ENCODE peak calls at places on chromosome 22, in nine cellular contexts. W is heart left ventricle; X is PC-3; O is lung; K is Caco-2; L is heart right ventricle; P is esophagus muscularis mucosa; I is adrenal gland; J is CD8-positive, alpha-beta T cell. R is an unnamed sample.

GRCh38 chr22:36756746-36757607 is 18.9 kb downstream of the IFT27 start:
- DNase-seq in W (no peak), X (no peak), O (no peak), K (no peak), L (no peak), P (no peak), I (peak; percentile 38), J (no peak), R (no peak)

GRCh38 chr22:22086501-22087158 is 104.0 kb upstream of the TOP3B start:
- DNase-seq in W (peak; percentile 56), X (no peak), O (no peak), K (no peak), L (peak; percentile 6), P (peak; percentile 75), I (no peak), J (no peak), R (no peak)

GRCh38 chr22:29567338-29567737 is 13.6 kb downstream of the NIPSNAP1 start:
- DNase-seq in W (no peak), X (no peak), O (no peak), K (no peak), L (no peak), P (no peak), I (no peak), J (no peak), R (no peak)

GRCh38 chr22:37197451-37198289 is 9.6 kb upstream of the C1QTNF6 start:
- DNase-seq in W (no peak), X (peak; percentile 92), O (peak; percentile 80), K (peak; percentile 41), L (no peak), P (no peak), I (peak; percentile 95), J (no peak), R (peak; percentile 72)

GRCh38 chr22:19527321-19527721 is 3.1 kb upstream of the CLDN5 start:
- DNase-seq in W (no peak), X (no peak), O (no peak), K (no peak), L (no peak), P (no peak), I (no peak), J (no peak), R (no peak)

GRCh38 chr22:43136255-43136654 is 6.9 kb downstream of the MCAT start:
- DNase-seq in W (peak; percentile 71), X (peak; percentile 14), O (no peak), K (peak; percentile 68), L (peak; percentile 36), P (no peak), I (no peak), J (peak; percentile 23), R (peak; percentile 57)

GRCh38 chr22:50292643-50293440 is 14.6 kb downstream of the PLXNB2 start:
- DNase-seq in W (no peak), X (no peak), O (no peak), K (no peak), L (no peak), P (no peak), I (no peak), J (no peak), R (no peak)

GRCh38 chr22:20244744-20245576 is 23.2 kb downstream of the RTN4R start:
- DNase-seq in W (no peak), X (no peak), O (no peak), K (no peak), L (no peak), P (no peak), I (no peak), J (peak; percentile 63), R (peak; percentile 17)

GRCh38 chr22:42289671-42290269 is 19.3 kb upstream of the TCF20 start:
- DNase-seq in W (peak; percentile 51), X (no peak), O (no peak), K (no peak), L (no peak), P (no peak), I (no peak), J (no peak), R (no peak)

GRCh38 chr22:32531228-32531627 is 56.6 kb downstream of the FBXO7 start:
- DNase-seq in W (no peak), X (no peak), O (no peak), K (no peak), L (peak; percentile 58), P (no peak), I (peak; percentile 46), J (no peak), R (no peak)

GRCh38 chr22:41913842-41914534 is 886 bp downstream of the SHISA8 start:
- DNase-seq in W (no peak), X (no peak), O (no peak), K (no peak), L (no peak), P (no peak), I (peak; percentile 27), J (no peak), R (no peak)

GRCh38 chr22:21457023-21457787 is 10.0 kb upstream of the TMEM191C start:
- DNase-seq in W (no peak), X (peak; percentile 85), O (peak; percentile 34), K (peak; percentile 60), L (no peak), P (no peak), I (no peak), J (no peak), R (no peak)

GRCh38 chr22:25736378-25737011 is 5.5 kb upstream of the MYO18B start:
- DNase-seq in W (no peak), X (no peak), O (no peak), K (no peak), L (no peak), P (no peak), I (no peak), J (peak; percentile 8), R (no peak)

GRCh38 chr22:20463324-20464095 is 25.9 kb upstream of the SCARF2 start:
- DNase-seq in W (no peak), X (no peak), O (no peak), K (no peak), L (no peak), P (no peak), I (no peak), J (peak; percentile 39), R (no peak)

DNA sequence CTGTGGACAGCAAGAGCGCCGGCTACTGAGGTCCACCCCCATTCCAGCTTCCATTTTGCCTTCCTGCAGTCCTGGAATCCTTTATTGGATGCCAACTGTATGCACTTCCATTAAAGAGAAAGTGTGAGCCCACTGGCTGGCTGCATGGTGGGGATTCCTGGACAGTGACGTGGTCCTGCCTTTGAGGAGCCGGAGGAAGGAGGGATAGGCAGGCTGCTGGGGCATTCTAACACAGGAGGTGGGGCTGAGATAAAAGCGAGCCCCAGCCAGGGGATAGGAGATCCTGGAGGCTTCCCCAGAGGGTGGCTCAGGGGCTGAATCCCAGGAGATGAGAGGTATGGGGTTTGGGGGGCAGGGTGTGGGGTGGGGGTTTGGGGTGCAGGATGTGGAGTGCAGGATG is 984.7 kb downstream of the BRD1 start:
- DNase-seq in W (no peak), X (no peak), O (no peak), K (no peak), L (no peak), P (no peak), I (no peak), J (no peak), R (no peak)
- H3K9me3 ChIP-seq in W (no peaks in the 10 kb centered on the region), X (no peaks in the 10 kb centered on the region), O (no peaks in the 10 kb centered on the region), K (no peaks in the 10 kb centered on the region), L (no peaks in the 10 kb centered on the region), P (no peaks in the 10 kb centered on the region), I (no peaks in the 10 kb centered on the region), J (no peaks in the 10 kb centered on the region), R (no peaks in the 10 kb centered on the region)

GRCh38 chr22:40509401-40510134 is 127.0 kb downstream of the MRTFA start:
- DNase-seq in W (no peak), X (no peak), O (peak; percentile 62), K (peak; percentile 66), L (peak; percentile 78), P (no peak), I (peak; percentile 81), J (no peak), R (peak; percentile 53)

GRCh38 chr22:40510965-40511364 is 125.6 kb downstream of the MRTFA start:
- DNase-seq in W (no peak), X (no peak), O (no peak), K (no peak), L (no peak), P (no peak), I (no peak), J (no peak), R (no peak)

GRCh38 chr22:40507491-40507890 is 129.0 kb downstream of the MRTFA start:
- DNase-seq in W (no peak), X (no peak), O (no peak), K (no peak), L (no peak), P (no peak), I (no peak), J (no peak), R (no peak)

GRCh38 chr22:40512426-40513136 is 123.9 kb downstream of the MRTFA start:
- DNase-seq in W (no peak), X (peak; percentile 75), O (no peak), K (no peak), L (peak; percentile 57), P (no peak), I (no peak), J (no peak), R (no peak)

GRCh38 chr22:40511604-40512003 is 124.9 kb downstream of the MRTFA start:
- DNase-seq in W (no peak), X (no peak), O (no peak), K (no peak), L (no peak), P (no peak), I (no peak), J (no peak), R (no peak)
- H3K4me3 ChIP-seq in W (no peak overlapping the region), X (no peak overlapping the region), O (no peak overlapping the region), K (no peak overlapping the region), L (no peak overlapping the region), P (no peak overlapping the region), I (no peak overlapping the region), J (no peak overlapping the region), R (no peak overlapping the region)

GRCh38 chr22:47366026-47366767 is 603.7 kb downstream of the TBC1D22A start:
- DNase-seq in W (no peak), X (no peak), O (no peak), K (no peak), L (no peak), P (no peak), I (peak; percentile 3), J (no peak), R (no peak)
- H3K9me3 ChIP-seq in W (peaks cover 17% of the 10 kb centered on the region), X (no peaks in the 10 kb centered on the region), O (peaks cover 4% of the 10 kb centered on the region), K (peaks cover 3% of the 10 kb centered on the region), L (peaks cover 28% of the 10 kb centered on the region), P (peaks cover 25% of the 10 kb centered on the region), I (no peaks in the 10 kb centered on the region), J (no peaks in the 10 kb centered on the region), R (peaks cover 14% of the 10 kb centered on the region)

GRCh38 chr22:47927811-47928210 is 1165.4 kb downstream of the TBC1D22A start:
- DNase-seq in W (no peak), X (no peak), O (no peak), K (no peak), L (no peak), P (no peak), I (no peak), J (no peak), R (no peak)

GRCh38 chr22:47933226-47933625 is 1170.8 kb downstream of the TBC1D22A start:
- DNase-seq in W (no peak), X (no peak), O (peak; percentile 9), K (no peak), L (no peak), P (peak; percentile 53), I (no peak), J (no peak), R (no peak)

GRCh38 chr22:47928626-47929025 is 1166.2 kb downstream of the TBC1D22A start:
- DNase-seq in W (no peak), X (no peak), O (no peak), K (no peak), L (no peak), P (no peak), I (no peak), J (no peak), R (no peak)

GRCh38 chr22:47929646-47930185 is 1167.3 kb downstream of the TBC1D22A start:
- DNase-seq in W (no peak), X (no peak), O (no peak), K (no peak), L (no peak), P (peak; percentile 66), I (no peak), J (no peak), R (no peak)

GRCh38 chr22:47929073-47929472 is 1166.6 kb downstream of the TBC1D22A start:
- DNase-seq in W (no peak), X (no peak), O (no peak), K (no peak), L (no peak), P (peak; percentile 21), I (no peak), J (no peak), R (no peak)
- H3K4me3 ChIP-seq in W (no peak overlapping the region), X (no peak overlapping the region), O (no peak overlapping the region), K (no peak overlapping the region), L (no peak overlapping the region), P (no peak overlapping the region), I (no peak overlapping the region), J (no peak overlapping the region), R (no peak overlapping the region)